ENCODE peak calls at places on chromosomes 7 and 10, in eight cellular contexts. X, L, K, Y, B, Z, F and S are unnamed samples.

GRCh38 chr10:71712572-71713134 is 6.9 kb downstream of the C10orf105 start:
- DNase-seq in X (no peak), L (no peak), K (no peak), Y (no peak), B (no peak), Z (no peak), F (no peak), S (no peak)

GRCh38 chr10:5071411-5072198 is 22.6 kb upstream of the AKR1C3 start:
- DNase-seq in X (peak; percentile 99), L (peak; percentile 36), K (peak; percentile 99), Y (peak; percentile 65), B (peak; percentile 87), Z (peak; percentile 82), F (peak; percentile 29), S (peak; percentile 81)

GRCh38 chr10:71809628-71810027 is 36.3 kb upstream of the VSIR start:
- DNase-seq in X (no peak), L (no peak), K (no peak), Y (no peak), B (no peak), Z (no peak), F (no peak), S (no peak)

GRCh38 chr10:3745582-3745981 is 39.4 kb downstream of the KLF6 start:
- DNase-seq in X (no peak), L (no peak), K (no peak), Y (no peak), B (no peak), Z (no peak), F (peak; percentile 12), S (no peak)

GRCh38 chr10:111128331-111129167 is 51.7 kb downstream of the ADRA2A start:
- DNase-seq in X (no peak), L (peak; percentile 73), K (peak; percentile 81), Y (peak; percentile 29), B (peak; percentile 3), Z (peak; percentile 59), F (peak; percentile 12), S (no peak)

GRCh38 chr10:133087045-133087678 is 562 bp upstream of the ADGRA1 start:
- DNase-seq in X (no peak), L (no peak), K (no peak), Y (no peak), B (no peak), Z (no peak), F (no peak), S (no peak)

GRCh38 chr7:72127136-72127535 is 285.0 kb downstream of the CALN1 start:
- DNase-seq in X (no peak), L (no peak), K (no peak), Y (no peak), B (no peak), Z (no peak), F (no peak), S (no peak)

GRCh38 chr7:22724861-22725260 is 2.1 kb upstream of the IL6 start:
- DNase-seq in X (peak; percentile 10), L (no peak), K (no peak), Y (no peak), B (no peak), Z (no peak), F (no peak), S (no peak)

GRCh38 chr7:91710896-91711295 is 169.6 kb downstream of the MTERF1 start:
- DNase-seq in X (no peak), L (no peak), K (no peak), Y (no peak), B (no peak), Z (no peak), F (no peak), S (no peak)